ENCODE peak calls at places on chromosomes 11 and 22, in eight cellular contexts. One of them, this sample, is unnamed.

GRCh38 chr11:17588166-17588565 is 41.1 kb downstream of the OTOG start:
- DNase-seq in heart right ventricle: no peak
- DNase-seq in stimulated activated CD8-positive, alpha-beta memory T cell treated with anti-CD3 and anti-CD28 coated beads, Interleukin-4, amount 100 ng/mL, for 1 hour: no peak
- DNase-seq in posterior vena cava: no peak
- DNase-seq in NCI-H2171: no peak
- DNase-seq in NB4: no peak
- DNase-seq in left colon: peak; percentile 3
- DNase-seq in NCI-H1417 treated with DMSO at 0.1 percent for 48 hours: no peak
- DNase-seq in this sample: peak; percentile 54

GRCh38 chr11:101264303-101264702 is 134.7 kb upstream of the PGR start:
- DNase-seq in posterior vena cava: no peak
- DNase-seq in NB4: no peak
- DNase-seq in NCI-H1417 treated with DMSO at 0.1 percent for 48 hours: no peak
- DNase-seq in left colon: no peak
- DNase-seq in heart right ventricle: no peak
- DNase-seq in stimulated activated CD8-positive, alpha-beta memory T cell treated with anti-CD3 and anti-CD28 coated beads, Interleukin-4, amount 100 ng/mL, for 1 hour: no peak
- DNase-seq in NCI-H2171: no peak
- DNase-seq in this sample: no peak

GRCh38 chr11:15625691-15626090 is 511.0 kb downstream of the INSC start:
- DNase-seq in left colon: no peak
- DNase-seq in NCI-H1417 treated with DMSO at 0.1 percent for 48 hours: no peak
- DNase-seq in NCI-H2171: no peak
- DNase-seq in posterior vena cava: no peak
- DNase-seq in heart right ventricle: no peak
- DNase-seq in NB4: no peak
- DNase-seq in stimulated activated CD8-positive, alpha-beta memory T cell treated with anti-CD3 and anti-CD28 coated beads, Interleukin-4, amount 100 ng/mL, for 1 hour: no peak
- DNase-seq in this sample: no peak

GRCh38 chr22:17348464-17349103 is 20.7 kb upstream of the CECR2 start:
- DNase-seq in stimulated activated CD8-positive, alpha-beta memory T cell treated with anti-CD3 and anti-CD28 coated beads, Interleukin-4, amount 100 ng/mL, for 1 hour: no peak
- DNase-seq in posterior vena cava: no peak
- DNase-seq in NCI-H1417 treated with DMSO at 0.1 percent for 48 hours: no peak
- DNase-seq in heart right ventricle: no peak
- DNase-seq in NB4: no peak
- DNase-seq in left colon: no peak
- DNase-seq in NCI-H2171: no peak
- DNase-seq in this sample: no peak

GRCh38 chr11:66559141-66559861 is 9.1 kb downstream of the CTSF start:
- DNase-seq in NCI-H1417 treated with DMSO at 0.1 percent for 48 hours: no peak
- DNase-seq in heart right ventricle: no peak
- DNase-seq in NCI-H2171: no peak
- DNase-seq in NB4: no peak
- DNase-seq in stimulated activated CD8-positive, alpha-beta memory T cell treated with anti-CD3 and anti-CD28 coated beads, Interleukin-4, amount 100 ng/mL, for 1 hour: no peak
- DNase-seq in left colon: no peak
- DNase-seq in posterior vena cava: peak; percentile 80
- DNase-seq in this sample: no peak

GRCh38 chr11:19705936-19706335 is 6.7 kb upstream of the NAV2 start:
- DNase-seq in NCI-H2171: no peak
- DNase-seq in left colon: no peak
- DNase-seq in NCI-H1417 treated with DMSO at 0.1 percent for 48 hours: no peak
- DNase-seq in heart right ventricle: no peak
- DNase-seq in posterior vena cava: no peak
- DNase-seq in stimulated activated CD8-positive, alpha-beta memory T cell treated with anti-CD3 and anti-CD28 coated beads, Interleukin-4, amount 100 ng/mL, for 1 hour: no peak
- DNase-seq in NB4: no peak
- DNase-seq in this sample: no peak

GRCh38 chr11:72343159-72343756 is 91.1 kb downstream of the CLPB start:
- DNase-seq in NCI-H1417 treated with DMSO at 0.1 percent for 48 hours: no peak
- DNase-seq in heart right ventricle: no peak
- DNase-seq in stimulated activated CD8-positive, alpha-beta memory T cell treated with anti-CD3 and anti-CD28 coated beads, Interleukin-4, amount 100 ng/mL, for 1 hour: no peak
- DNase-seq in posterior vena cava: no peak
- DNase-seq in left colon: no peak
- DNase-seq in NB4: peak; percentile 44
- DNase-seq in NCI-H2171: no peak
- DNase-seq in this sample: no peak

GRCh38 chr11:55914482-55914881 is at the start of gene OR5W2:
- DNase-seq in NB4: no peak
- DNase-seq in posterior vena cava: no peak
- DNase-seq in heart right ventricle: no peak
- DNase-seq in stimulated activated CD8-positive, alpha-beta memory T cell treated with anti-CD3 and anti-CD28 coated beads, Interleukin-4, amount 100 ng/mL, for 1 hour: no peak
- DNase-seq in left colon: no peak
- DNase-seq in NCI-H1417 treated with DMSO at 0.1 percent for 48 hours: no peak
- DNase-seq in NCI-H2171: no peak
- DNase-seq in this sample: no peak

GRCh38 chr22:31613286-31613903 is 48.6 kb downstream of the PISD start:
- DNase-seq in left colon: no peak
- DNase-seq in heart right ventricle: no peak
- DNase-seq in stimulated activated CD8-positive, alpha-beta memory T cell treated with anti-CD3 and anti-CD28 coated beads, Interleukin-4, amount 100 ng/mL, for 1 hour: no peak
- DNase-seq in NCI-H2171: no peak
- DNase-seq in posterior vena cava: no peak
- DNase-seq in NCI-H1417 treated with DMSO at 0.1 percent for 48 hours: no peak
- DNase-seq in NB4: no peak
- DNase-seq in this sample: no peak

GRCh38 chr11:77324508-77324907 is 23.0 kb upstream of the GDPD4 start:
- DNase-seq in NCI-H1417 treated with DMSO at 0.1 percent for 48 hours: no peak
- DNase-seq in left colon: no peak
- DNase-seq in NB4: no peak
- DNase-seq in NCI-H2171: no peak
- DNase-seq in heart right ventricle: no peak
- DNase-seq in stimulated activated CD8-positive, alpha-beta memory T cell treated with anti-CD3 and anti-CD28 coated beads, Interleukin-4, amount 100 ng/mL, for 1 hour: no peak
- DNase-seq in posterior vena cava: no peak
- DNase-seq in this sample: no peak

GRCh38 chr22:36454916-36455570 is 26.4 kb downstream of the TXN2 start:
- DNase-seq in stimulated activated CD8-positive, alpha-beta memory T cell treated with anti-CD3 and anti-CD28 coated beads, Interleukin-4, amount 100 ng/mL, for 1 hour: peak; percentile 93
- DNase-seq in NCI-H2171: peak; percentile 98
- DNase-seq in NB4: peak; percentile 96
- DNase-seq in posterior vena cava: peak; percentile 98
- DNase-seq in NCI-H1417 treated with DMSO at 0.1 percent for 48 hours: peak; percentile 55
- DNase-seq in heart right ventricle: peak; percentile 93
- DNase-seq in left colon: peak; percentile 96
- DNase-seq in this sample: peak; percentile 97

GRCh38 chr11:87150936-87151335 is 113.2 kb downstream of the TMEM135 start:
- DNase-seq in NB4: no peak
- DNase-seq in left colon: no peak
- DNase-seq in NCI-H1417 treated with DMSO at 0.1 percent for 48 hours: no peak
- DNase-seq in posterior vena cava: no peak
- DNase-seq in heart right ventricle: no peak
- DNase-seq in stimulated activated CD8-positive, alpha-beta memory T cell treated with anti-CD3 and anti-CD28 coated beads, Interleukin-4, amount 100 ng/mL, for 1 hour: no peak
- DNase-seq in NCI-H2171: no peak
- DNase-seq in this sample: no peak

GRCh38 chr11:74870485-74870884 is 78.4 kb downstream of the XRRA1 start:
- DNase-seq in NCI-H1417 treated with DMSO at 0.1 percent for 48 hours: no peak
- DNase-seq in left colon: no peak
- DNase-seq in NCI-H2171: no peak
- DNase-seq in stimulated activated CD8-positive, alpha-beta memory T cell treated with anti-CD3 and anti-CD28 coated beads, Interleukin-4, amount 100 ng/mL, for 1 hour: no peak
- DNase-seq in heart right ventricle: no peak
- DNase-seq in posterior vena cava: no peak
- DNase-seq in NB4: peak; percentile 62
- DNase-seq in this sample: no peak

GRCh38 chr11:117928818-117929567 is at the start of gene TMPRSS13:
- DNase-seq in NCI-H2171: no peak
- DNase-seq in NB4: no peak
- DNase-seq in heart right ventricle: no peak
- DNase-seq in posterior vena cava: peak; percentile 61
- DNase-seq in NCI-H1417 treated with DMSO at 0.1 percent for 48 hours: no peak
- DNase-seq in left colon: no peak
- DNase-seq in stimulated activated CD8-positive, alpha-beta memory T cell treated with anti-CD3 and anti-CD28 coated beads, Interleukin-4, amount 100 ng/mL, for 1 hour: no peak
- DNase-seq in this sample: peak; percentile 87

GRCh38 chr11:35856756-35857155 is 87.1 kb upstream of the LDLRAD3 start:
- DNase-seq in stimulated activated CD8-positive, alpha-beta memory T cell treated with anti-CD3 and anti-CD28 coated beads, Interleukin-4, amount 100 ng/mL, for 1 hour: no peak
- DNase-seq in left colon: no peak
- DNase-seq in heart right ventricle: no peak
- DNase-seq in posterior vena cava: no peak
- DNase-seq in NB4: no peak
- DNase-seq in NCI-H1417 treated with DMSO at 0.1 percent for 48 hours: no peak
- DNase-seq in NCI-H2171: peak; percentile 33
- DNase-seq in this sample: no peak

GRCh38 chr22:50112151-50113118 is 22.6 kb downstream of the MOV10L1 start:
- DNase-seq in left colon: no peak
- DNase-seq in stimulated activated CD8-positive, alpha-beta memory T cell treated with anti-CD3 and anti-CD28 coated beads, Interleukin-4, amount 100 ng/mL, for 1 hour: no peak
- DNase-seq in NCI-H1417 treated with DMSO at 0.1 percent for 48 hours: no peak
- DNase-seq in NB4: peak; percentile 84
- DNase-seq in NCI-H2171: no peak
- DNase-seq in posterior vena cava: peak; percentile 74
- DNase-seq in heart right ventricle: peak; percentile 49
- DNase-seq in this sample: no peak

This sample was measured in upper lobe of right lung.